ENCODE peak calls at places on chromosomes 1 and 21, in seven cellular contexts. Q, X, J, S, H, Y and I are unnamed samples.

GRCh38 chr1:26164036-26164927 is 4.5 kb downstream of the C1orf232 start:
- DNase-seq in Q (no peak), S (peak; percentile 71), Y (no peak), H (no peak), J (peak; percentile 53), X (peak; percentile 76), I (peak; percentile 73)

GRCh38 chr21:44368711-44369446 is 15.5 kb downstream of the TRPM2 start:
- DNase-seq in Q (no peak), Y (no peak), J (no peak), H (no peak), S (no peak), X (no peak), I (no peak)

GRCh38 chr21:35206141-35207125 is 157.3 kb upstream of the RUNX1 start:
- DNase-seq in J (no peak), X (no peak), S (no peak), Y (no peak), H (no peak), Q (no peak), I (no peak)

GRCh38 chr1:2555634-2556276 is 416 bp upstream of the TNFRSF14 start:
- DNase-seq in J (peak; percentile 69), S (peak; percentile 75), Q (no peak), H (peak; percentile 68), X (peak; percentile 79), Y (no peak), I (no peak)

GRCh38 chr1:166840309-166841302 is 1.3 kb downstream of the POGK start:
- DNase-seq in H (no peak), X (peak; percentile 43), J (no peak), S (no peak), Q (no peak), Y (peak; percentile 10), I (no peak)

GRCh38 chr1:64059556-64059955 is 143.9 kb upstream of the UBE2U start:
- DNase-seq in X (no peak), H (no peak), J (no peak), Q (no peak), S (no peak), Y (no peak), I (no peak)

GRCh38 chr1:31372961-31373896 is at the start of gene FABP3:
- DNase-seq in J (peak; percentile 29), Y (peak; percentile 59), Q (no peak), H (peak; percentile 28), S (peak; percentile 50), X (peak; percentile 70), I (peak; percentile 43)

GRCh38 chr1:160078392-160079195 is 2.7 kb upstream of the KCNJ9 start:
- DNase-seq in Q (no peak), H (peak; percentile 65), Y (no peak), X (peak; percentile 70), J (peak; percentile 65), S (peak; percentile 61), I (peak; percentile 71)

GRCh38 chr1:179080866-179081695 is 789 bp upstream of the TOR3A start:
- DNase-seq in H (no peak), S (no peak), Q (no peak), X (no peak), J (peak; percentile 15), Y (no peak), I (no peak)